ENCODE peak calls at places on chromosome 20, in ten cellular contexts. T is pancreas; F is GM06990; O is mucosa of descending colon; U is H7; Y is neural progenitor cell; G is HAP-1; N is mammary epithelial cell; D is CD8-positive, alpha-beta T cell; Z is stomach. K is an unnamed sample. For H3K36me3, the result is how much of the 10 kb centered on the place peaks cover.

GRCh38 chr20:55650609-55651228 is 354.6 kb downstream of the CBLN4 start:
- DNase-seq in T (no peak), F (no peak), O (no peak), U (no peak), Y (no peak), G (no peak), N (no peak), D (no peak), Z (no peak), K (no peak)

GRCh38 chr20:59498291-59498690 is 106.0 kb upstream of the PHACTR3 start:
- DNase-seq in T (no peak), F (no peak), O (no peak), U (no peak), Y (no peak), G (no peak), N (no peak), D (no peak), Z (no peak), K (no peak)

GRCh38 chr20:10558635-10559187 is 115.1 kb downstream of the JAG1 start:
- DNase-seq in T (no peak), F (peak), O (no peak), U (no peak), Y (no peak), G (no peak), N (peak), D (peak), Z (no peak), K (peak)

GRCh38 chr20:1375515-1375914 is 17.3 kb downstream of the FKBP1A start:
- DNase-seq in T (no peak), F (no peak), O (no peak), U (no peak), Y (no peak), G (no peak), N (peak), D (no peak), Z (no peak), K (no peak)

GRCh38 chr20:33131949-33132822 is 35.8 kb upstream of the BPIFA2 start:
- DNase-seq in T (peak), F (no peak), O (no peak), U (peak), Y (peak), G (no peak), N (no peak), D (no peak), Z (no peak), K (no peak)

GRCh38 chr20:10798811-10799210 is 125.0 kb upstream of the JAG1 start:
- DNase-seq in T (no peak), F (no peak), O (no peak), U (no peak), Y (no peak), G (no peak), N (peak), D (no peak), Z (no peak), K (no peak)

GRCh38 chr20:1935696-1936366 is 40.6 kb downstream of the SIRPA start:
- DNase-seq in T (no peak), F (no peak), O (peak), U (no peak), Y (no peak), G (no peak), N (no peak), D (no peak), Z (no peak), K (no peak)

GRCh38 chr20:22080985-22081384 is 375.5 kb downstream of the PAX1 start:
- DNase-seq in T (no peak), F (no peak), O (no peak), U (no peak), Y (no peak), G (no peak), N (no peak), D (no peak), Z (no peak), K (no peak)

GRCh38 chr20:44936510-44936909 is 23.7 kb downstream of the TOMM34 start:
- DNase-seq in T (no peak), F (no peak), O (no peak), U (no peak), Y (no peak), G (no peak), N (no peak), D (no peak), Z (no peak), K (no peak)

GRCh38 chr20:3311623-3312022 is 72.6 kb upstream of the SLC4A11 start:
- DNase-seq in T (no peak), F (no peak), O (no peak), U (no peak), Y (no peak), G (no peak), N (no peak), D (no peak), Z (peak), K (no peak)

GRCh38 chr20:62736407-62737071 is 27.9 kb downstream of the NTSR1 start:
- DNase-seq in T (peak), F (no peak), O (no peak), U (no peak), Y (no peak), G (no peak), N (no peak), D (no peak), Z (no peak), K (peak)

GRCh38 chr20:20603339-20603990 is 109.0 kb downstream of the RALGAPA2 start:
- DNase-seq in T (no peak), F (peak), O (no peak), U (no peak), Y (no peak), G (no peak), N (peak), D (peak), Z (no peak), K (peak)

GRCh38 chr20:7015257-7015656 is 247.8 kb downstream of the BMP2 start:
- DNase-seq in T (no peak), F (no peak), O (no peak), U (no peak), Y (no peak), G (no peak), N (no peak), D (no peak), Z (no peak), K (no peak)

GRCh38 chr20:20459726-20460125 is 91.8 kb downstream of the INSM1 start:
- DNase-seq in T (no peak), F (no peak), O (no peak), U (no peak), Y (no peak), G (no peak), N (no peak), D (no peak), Z (no peak), K (no peak)

GRCh38 chr20:16271450-16271849 is 301.8 kb downstream of the KIF16B start:
- DNase-seq in T (no peak), F (no peak), O (no peak), U (no peak), Y (no peak), G (no peak), N (no peak), D (no peak), Z (no peak), K (no peak)

GRCh38 chr20:420721-421574 is 12.8 kb downstream of the RBCK1 start:
- DNase-seq in T (peak), F (no peak), O (peak), U (peak), Y (no peak), G (no peak), N (no peak), D (no peak), Z (peak), K (no peak)

GRCh38 chr20:44703956-44704488 is 11.1 kb upstream of the CCN5 start:
- DNase-seq in T (no peak), F (no peak), O (no peak), U (peak), Y (no peak), G (no peak), N (no peak), D (no peak), Z (no peak), K (peak)

GRCh38 chr20:24060851-24061590 is 72.4 kb upstream of the GGTLC1 start:
- DNase-seq in T (no peak), F (peak), O (no peak), U (peak), Y (no peak), G (no peak), N (no peak), D (no peak), Z (no peak), K (no peak)

GRCh38 chr20:23889775-23890187 is 10.2 kb upstream of the CST5 start:
- DNase-seq in T (no peak), F (peak), O (no peak), U (peak), Y (peak), G (peak), N (peak), D (peak), Z (peak), K (no peak)

GRCh38 chr20:59835057-59835447 is 98.4 kb downstream of the SYCP2 start:
- DNase-seq in T (no peak), F (no peak), O (no peak), U (peak), Y (no peak), G (no peak), N (no peak), D (no peak), Z (no peak), K (no peak)

GRCh38 chr20:23003916-23004315 is 31.2 kb upstream of the SSTR4 start:
- DNase-seq in T (no peak), F (no peak), O (no peak), U (no peak), Y (no peak), G (no peak), N (no peak), D (no peak), Z (no peak), K (no peak)

GRCh38 chr20:14055127-14055742 is 59.9 kb downstream of the MACROD2 start:
- DNase-seq in T (no peak), F (peak), O (no peak), U (peak), Y (peak), G (peak), N (peak), D (no peak), Z (no peak), K (no peak)

GRCh38 chr20:5316188-5317158 is at the start of gene PROKR2:
- DNase-seq in T (peak), F (no peak), O (no peak), U (peak), Y (peak), G (no peak), N (peak), D (no peak), Z (no peak), K (peak)

DNA sequence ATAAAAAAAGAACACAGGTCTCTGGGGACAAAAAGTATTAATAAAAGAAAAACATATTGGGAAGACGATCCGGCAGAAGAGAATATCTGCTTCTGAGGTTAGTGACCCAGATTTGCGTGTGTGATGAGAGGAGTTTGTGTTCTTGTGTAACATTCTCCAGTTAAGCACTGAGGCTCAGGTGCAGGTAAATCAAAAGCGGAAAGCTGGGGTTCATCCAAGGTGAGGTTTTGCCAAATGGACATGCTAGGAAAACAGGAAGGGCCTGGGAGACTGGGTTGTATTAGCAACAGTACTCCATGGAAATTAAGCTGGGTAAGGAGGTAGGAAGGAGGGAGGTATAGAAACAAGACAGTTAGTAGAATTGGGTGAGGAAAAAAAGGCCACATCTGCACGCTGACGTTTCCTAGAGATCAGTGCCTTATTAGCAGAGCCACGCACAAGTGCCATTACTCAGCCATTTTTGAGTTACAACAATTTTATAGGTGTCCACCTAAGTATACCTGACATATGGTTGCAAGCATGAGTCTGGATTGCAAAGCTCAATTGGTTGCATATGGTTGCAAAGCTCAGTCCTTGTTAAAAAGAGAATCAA is 139.6 kb downstream of the ZMYND8 start:
- DNase-seq in T (no peak), F (no peak), O (no peak), U (no peak), Y (no peak), G (no peak), N (no peak), D (no peak), Z (no peak), K (no peak)
- H3K36me3 ChIP-seq in T (under half), F (under half), O (under half), U (under half), Y (under half), G (half or more), N (under half), D (under half), Z (half or more), K (half or more)

DNA sequence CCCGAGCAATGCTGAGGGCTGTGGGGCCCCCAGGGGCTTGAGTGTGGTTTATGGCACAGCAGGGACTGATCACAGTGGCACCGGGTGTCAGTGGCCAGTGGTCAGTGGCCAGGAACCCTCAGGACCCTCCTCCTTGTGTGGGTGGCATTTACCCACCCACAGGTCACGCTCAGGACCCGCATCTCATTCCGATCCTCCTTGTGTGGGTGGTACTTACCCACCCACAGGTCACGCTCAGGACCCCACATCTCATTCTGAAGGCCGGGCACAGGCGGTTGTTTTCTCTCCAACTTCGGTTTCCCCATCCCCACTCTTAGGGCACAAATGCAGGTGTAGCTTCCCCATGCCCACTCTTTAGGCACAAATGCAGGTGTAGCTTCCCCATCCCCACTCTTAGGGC is 14.2 kb downstream of the TPD52L2 start:
- DNase-seq in T (no peak), F (no peak), O (no peak), U (no peak), Y (no peak), G (no peak), N (no peak), D (no peak), Z (no peak), K (no peak)
- H3K36me3 ChIP-seq in T (under half), F (under half), O (under half), U (under half), Y (under half), G (half or more), N (under half), D (under half), Z (half or more), K (half or more)

DNA sequence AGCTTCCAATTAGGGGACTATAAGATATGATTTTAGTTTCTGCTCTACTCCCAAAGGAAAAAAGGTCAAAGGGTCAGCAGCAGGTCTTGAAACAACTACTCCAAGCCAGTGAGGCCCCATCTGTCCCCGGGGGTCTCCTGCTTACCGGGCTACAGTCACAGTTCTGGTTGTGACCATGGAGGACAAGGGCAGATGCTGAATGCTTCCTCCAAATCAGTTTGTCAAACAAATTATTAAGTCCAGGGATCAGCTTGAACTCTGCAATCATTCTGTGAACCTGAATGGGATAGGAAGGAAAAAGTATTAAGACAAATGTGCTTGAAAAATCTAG is 60.2 kb downstream of the MYH7B start:
- DNase-seq in T (no peak), F (no peak), O (no peak), U (no peak), Y (no peak), G (no peak), N (no peak), D (no peak), Z (no peak), K (peak)
- H3K36me3 ChIP-seq in T (under half), F (under half), O (under half), U (under half), Y (under half), G (under half), N (under half), D (half or more), Z (half or more), K (half or more)

DNA sequence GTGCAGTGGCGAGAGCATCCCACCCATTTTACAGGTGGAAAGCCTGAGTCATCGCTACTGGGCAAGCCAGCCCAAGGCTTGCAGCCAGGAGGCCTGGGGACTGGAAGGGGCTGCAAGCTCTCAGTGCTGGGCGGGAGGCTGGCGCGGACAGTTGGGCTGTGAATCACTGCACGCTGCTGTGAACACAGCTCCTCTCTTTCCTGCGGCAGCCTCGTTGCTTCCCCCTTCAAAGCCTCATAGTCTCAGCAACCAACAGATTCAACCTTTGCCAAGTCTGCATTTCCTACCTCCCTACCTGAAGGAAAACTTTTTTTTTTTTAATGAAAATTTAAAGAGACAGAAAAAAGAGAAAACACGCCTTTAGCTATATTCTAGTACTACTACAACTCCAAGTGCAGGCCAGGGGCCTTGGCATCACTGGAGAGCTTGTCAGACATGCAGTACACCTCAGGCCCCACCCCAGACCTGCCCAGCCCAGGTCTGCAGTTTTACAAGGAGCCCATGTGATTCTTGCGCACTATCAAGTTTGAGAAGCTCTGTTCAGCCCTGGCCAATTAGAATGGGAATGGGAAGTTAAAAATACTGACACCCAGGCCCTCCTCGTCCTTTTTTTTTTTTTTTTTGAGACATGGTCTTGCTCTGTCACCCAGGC is 85.1 kb downstream of the NFATC2 start:
- DNase-seq in T (peak), F (no peak), O (peak), U (no peak), Y (peak), G (no peak), N (peak), D (no peak), Z (no peak), K (peak)
- H3K36me3 ChIP-seq in T (under half), F (under half), O (under half), U (under half), Y (under half), G (under half), N (under half), D (under half), Z (under half), K (under half)

GRCh38 chr20:41436679-41437078 is 70.1 kb upstream of the EMILIN3 start:
- DNase-seq in T (no peak), F (no peak), O (no peak), U (no peak), Y (no peak), G (no peak), N (peak), D (no peak), Z (no peak), K (no peak)
- H3K36me3 ChIP-seq in T (under half), F (under half), O (under half), U (under half), Y (under half), G (under half), N (under half), D (under half), Z (half or more), K (half or more)

DNA sequence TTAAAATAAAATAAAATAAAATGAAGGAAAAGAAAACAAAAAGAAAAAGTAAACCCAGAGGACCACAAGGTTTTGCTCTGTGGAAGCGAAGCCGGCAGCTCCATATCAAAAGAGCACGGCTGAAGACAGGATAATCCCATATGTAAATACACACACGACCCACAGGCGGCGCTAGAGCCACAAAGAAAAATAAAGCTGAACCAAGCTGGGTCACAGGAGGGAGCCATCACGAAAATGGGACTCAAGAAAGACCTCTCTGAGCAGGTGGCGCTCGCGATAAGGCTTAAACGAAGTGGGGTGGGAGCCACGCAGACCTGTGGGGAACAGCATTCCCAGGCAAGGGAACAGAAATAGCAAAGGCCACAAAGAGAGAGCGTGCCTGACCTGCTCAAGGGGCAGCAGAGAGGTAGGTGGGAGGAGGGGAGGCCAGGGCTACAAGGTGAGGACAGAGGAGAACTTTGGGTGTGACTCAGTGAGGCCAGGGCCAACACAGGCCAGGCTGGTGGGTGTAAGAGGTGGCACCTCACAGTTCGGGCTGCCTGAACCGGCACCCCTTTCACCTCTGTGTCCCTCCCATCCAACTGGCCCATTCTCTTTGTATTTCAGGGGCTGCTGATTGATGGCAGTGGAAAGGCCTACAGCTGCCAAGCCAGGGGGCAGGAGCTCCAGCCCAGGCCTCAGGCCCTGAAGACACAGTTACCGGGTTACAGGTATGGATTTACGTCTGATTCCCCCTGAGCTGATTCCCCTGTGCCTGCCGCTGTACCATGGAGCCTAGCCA is 26.0 kb downstream of the PTGIS start:
- DNase-seq in T (no peak), F (peak), O (no peak), U (peak), Y (peak), G (peak), N (peak), D (peak), Z (peak), K (no peak)
- H3K36me3 ChIP-seq in T (under half), F (under half), O (under half), U (under half), Y (under half), G (under half), N (under half), D (under half), Z (under half), K (under half)